ENCODE peak calls at places on chromosomes 2 and 18, in six cellular contexts. O is AG04449, Y is colonic mucosa, Z is SK-N-SH, H is IMR-90, T is right lobe of liver. C is an unnamed sample.
A peak's percentile ranks its signal among the peaks of the same experiment; 100 is the strongest.

GRCh38 chr2:180983468-180984388 is 3.3 kb downstream of the UBE2E3 start:
- DNase-seq in O (no peak), Y (peak; percentile 43), Z (peak; percentile 50), H (peak; percentile 69), T (peak; percentile 56), C (no peak)

GRCh38 chr2:201847483-201847882 is 41.1 kb downstream of the CDK15 start:
- DNase-seq in O (peak; percentile 59), Y (no peak), Z (no peak), H (peak; percentile 47), T (no peak), C (no peak)

GRCh38 chr2:6977095-6977777 is 60.0 kb downstream of the RNF144A start:
- DNase-seq in O (no peak), Y (peak; percentile 55), Z (no peak), H (no peak), T (no peak), C (no peak)

GRCh38 chr2:221896505-221897151 is 324.5 kb upstream of the EPHA4 start:
- DNase-seq in O (no peak), Y (no peak), Z (no peak), H (peak; percentile 53), T (no peak), C (no peak)

GRCh38 chr2:201642086-201642578 is 1.2 kb downstream of the TMEM237 start:
- DNase-seq in O (no peak), Y (no peak), Z (no peak), H (no peak), T (no peak), C (no peak)

GRCh38 chr2:108257757-108258331 is 18.1 kb downstream of the SULT1C3 start:
- DNase-seq in O (no peak), Y (no peak), Z (no peak), H (peak; percentile 33), T (no peak), C (no peak)

GRCh38 chr18:79515944-79516351 is 120.2 kb downstream of the NFATC1 start:
- DNase-seq in O (no peak), Y (peak; percentile 16), Z (no peak), H (no peak), T (peak; percentile 23), C (no peak)

GRCh38 chr2:224816816-224817215 is 100.7 kb upstream of the CCDC195 start:
- DNase-seq in O (no peak), Y (no peak), Z (no peak), H (peak; percentile 89), T (no peak), C (peak; percentile 57)

GRCh38 chr2:135662088-135662487 is 79.6 kb upstream of the UBXN4 start:
- DNase-seq in O (no peak), Y (no peak), Z (no peak), H (peak; percentile 55), T (no peak), C (no peak)

GRCh38 chr2:186695081-186695756 is 1.4 kb downstream of the FAM171B start:
- DNase-seq in O (no peak), Y (no peak), Z (peak; percentile 44), H (peak; percentile 76), T (no peak), C (no peak)

GRCh38 chr2:70777450-70777849 is 9.4 kb upstream of the ADD2 start:
- DNase-seq in O (no peak), Y (no peak), Z (no peak), H (no peak), T (no peak), C (no peak)

GRCh38 chr2:204187513-204188088 is 251.0 kb downstream of the ICOS start:
- DNase-seq in O (no peak), Y (no peak), Z (no peak), H (no peak), T (no peak), C (no peak)

GRCh38 chr2:196482119-196483065 is 157.1 kb upstream of the CCDC150 start:
- DNase-seq in O (no peak), Y (no peak), Z (no peak), H (peak; percentile 55), T (no peak), C (peak; percentile 55)

GRCh38 chr2:30923575-30923974 is 116.3 kb upstream of the CAPN13 start:
- DNase-seq in O (no peak), Y (no peak), Z (no peak), H (no peak), T (no peak), C (no peak)

GRCh38 chr2:129934044-129934822 is 45.2 kb upstream of the RAB6C start:
- DNase-seq in O (no peak), Y (no peak), Z (peak; percentile 80), H (no peak), T (no peak), C (no peak)

GRCh38 chr2:46487667-46488333 is 8.4 kb downstream of the TMEM247 start:
- DNase-seq in O (peak; percentile 34), Y (peak; percentile 52), Z (no peak), H (peak; percentile 80), T (no peak), C (no peak)

GRCh38 chr2:166249318-166249717 is 121.5 kb upstream of the SCN1A start:
- DNase-seq in O (no peak), Y (no peak), Z (no peak), H (no peak), T (no peak), C (no peak)

GRCh38 chr18:54284967-54285785 is 15.9 kb downstream of the POLI start:
- DNase-seq in O (peak; percentile 26), Y (no peak), Z (no peak), H (peak; percentile 75), T (no peak), C (peak; percentile 17)

GRCh38 chr2:178258916-178259315 is 64.6 kb downstream of the OSBPL6 start:
- DNase-seq in O (no peak), Y (no peak), Z (no peak), H (peak; percentile 50), T (no peak), C (no peak)

GRCh38 chr2:224882291-224883171 is 159.7 kb downstream of the DOCK10 start:
- DNase-seq in O (peak; percentile 63), Y (no peak), Z (no peak), H (peak; percentile 95), T (no peak), C (peak; percentile 85)

GRCh38 chr2:237689569-237690131 is 62.3 kb downstream of the LRRFIP1 start:
- DNase-seq in O (no peak), Y (peak; percentile 77), Z (no peak), H (no peak), T (no peak), C (no peak)

GRCh38 chr2:177906041-177906718 is 166.4 kb downstream of the PDE11A start:
- DNase-seq in O (no peak), Y (peak; percentile 77), Z (peak; percentile 56), H (peak; percentile 47), T (peak; percentile 69), C (no peak)

GRCh38 chr2:236626391-236627150 is 56.9 kb downstream of the ACKR3 start:
- DNase-seq in O (no peak), Y (no peak), Z (no peak), H (no peak), T (no peak), C (no peak)

GRCh38 chr2:68743531-68743930 is 8.9 kb downstream of the ARHGAP25 start:
- DNase-seq in O (no peak), Y (peak; percentile 11), Z (no peak), H (no peak), T (no peak), C (no peak)

GRCh38 chr2:68742638-68743037 is 8.0 kb downstream of the ARHGAP25 start:
- DNase-seq in O (no peak), Y (peak; percentile 16), Z (no peak), H (no peak), T (no peak), C (no peak)

GRCh38 chr2:68745006-68745405 is 10.4 kb downstream of the ARHGAP25 start:
- DNase-seq in O (no peak), Y (peak; percentile 4), Z (no peak), H (no peak), T (no peak), C (no peak)

GRCh38 chr2:68746408-68746807 is 11.8 kb downstream of the ARHGAP25 start:
- DNase-seq in O (no peak), Y (peak; percentile 10), Z (no peak), H (no peak), T (no peak), C (no peak)

GRCh38 chr2:68744517-68744916 is 9.9 kb downstream of the ARHGAP25 start:
- DNase-seq in O (no peak), Y (peak; percentile 5), Z (no peak), H (no peak), T (no peak), C (no peak)
- TF ChIP-seq CTCF in O (no peak), Y (no peak), Z (no peak), H (peak; percentile 26), T (no peak), C (peak; percentile 14)

GRCh38 chr2:219207254-219207883 is 787 bp downstream of the ZFAND2B start:
- DNase-seq in O (no peak), Y (no peak), Z (no peak), H (no peak), T (no peak), C (no peak)

GRCh38 chr2:219206442-219207253 is at the start of gene ZFAND2B:
- DNase-seq in O (no peak), Y (peak; percentile 97), Z (peak; percentile 99), H (peak; percentile 88), T (peak; percentile 96), C (no peak)

GRCh38 chr2:219204425-219205164 is 2.0 kb upstream of the ZFAND2B start:
- DNase-seq in O (no peak), Y (no peak), Z (no peak), H (no peak), T (peak; percentile 34), C (no peak)

GRCh38 chr2:219205165-219205538 is 1.4 kb upstream of the ZFAND2B start:
- DNase-seq in O (no peak), Y (no peak), Z (no peak), H (no peak), T (no peak), C (no peak)

GRCh38 chr2:219205981-219206441 is 571 bp upstream of the ZFAND2B start:
- DNase-seq in O (no peak), Y (no peak), Z (no peak), H (no peak), T (peak; percentile 43), C (no peak)
- TF ChIP-seq CTCF in O (no peak), Y (no peak), Z (no peak), H (no peak), T (no peak), C (no peak)

DNA sequence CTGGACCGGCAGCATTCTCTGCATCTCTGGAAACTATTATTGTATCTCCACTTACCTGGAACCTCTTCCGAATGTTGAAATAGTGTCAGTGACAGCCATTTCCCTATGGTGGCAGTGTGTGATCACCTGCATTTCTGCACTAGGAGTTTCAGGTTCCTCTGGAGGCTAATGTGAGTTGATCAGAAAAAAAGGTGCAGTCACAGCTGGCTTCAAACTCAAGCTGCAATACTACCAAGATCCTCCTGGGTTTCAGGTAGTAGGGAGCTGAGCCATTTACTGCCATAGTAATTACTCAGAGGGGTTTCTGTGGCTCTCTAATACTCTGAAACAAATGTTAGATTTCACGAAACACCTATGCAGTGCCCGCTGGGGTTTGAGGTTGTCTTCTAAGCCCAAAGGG is 183.5 kb upstream of the OSR1 start:
- DNase-seq in O (no peak), Y (no peak), Z (no peak), H (no peak), T (no peak), C (no peak)
- TF ChIP-seq CTCF in O (no peak), Y (no peak), Z (no peak), H (no peak), T (no peak), C (no peak)

GRCh38 chr2:176056411-176056810 is 27.4 kb downstream of the EVX2 start:
- DNase-seq in O (no peak), Y (no peak), Z (no peak), H (no peak), T (no peak), C (no peak)
- TF ChIP-seq CTCF in O (no peak), Y (no peak), Z (no peak), H (no peak), T (no peak), C (no peak)